ENCODE peak calls at places on chromosomes 2 and 18, in ten cellular contexts. H is CD4-positive, alpha-beta T cell; O is A549; F is ureter; P is AG04450; L is progenitor cell of endocrine pancreas; S is cardiac muscle cell; B is HTR-8/SVneo; A is left colon; I is mesenchymal stem cell. M is an unnamed sample.

GRCh38 chr2:106192752-106193490 is 1.2 kb downstream of the UXS1 start:
- DNase-seq in H (peak; percentile 11), O (peak; percentile 41), F (peak; percentile 54), P (peak; percentile 65), L (no peak), S (peak; percentile 92), B (peak; percentile 34), A (peak; percentile 56), I (peak; percentile 95), M (peak; percentile 19)

GRCh38 chr18:65436430-65436829 is 314.4 kb upstream of the CDH7 start:
- DNase-seq in H (no peak), O (no peak), F (no peak), P (no peak), L (no peak), S (no peak), B (no peak), A (no peak), I (no peak), M (no peak)

GRCh38 chr18:46939337-46939963 is 22.0 kb downstream of the KATNAL2 start:
- DNase-seq in H (no peak), O (no peak), F (no peak), P (no peak), L (no peak), S (peak; percentile 51), B (peak; percentile 70), A (no peak), I (peak; percentile 91), M (no peak)

GRCh38 chr2:214077727-214078126 is 333.1 kb upstream of the VWC2L start:
- DNase-seq in H (no peak), O (no peak), F (no peak), P (no peak), L (no peak), S (no peak), B (no peak), A (no peak), I (no peak), M (no peak)

GRCh38 chr2:161017780-161018440 is 142.3 kb upstream of the TANK start:
- DNase-seq in H (no peak), O (no peak), F (no peak), P (no peak), L (no peak), S (no peak), B (no peak), A (no peak), I (no peak), M (no peak)

GRCh38 chr18:22207022-22207758 is 37.8 kb downstream of the GATA6 start:
- DNase-seq in H (no peak), O (no peak), F (no peak), P (no peak), L (no peak), S (peak; percentile 98), B (no peak), A (no peak), I (no peak), M (no peak)

GRCh38 chr2:143692162-143692561 is 562.9 kb downstream of the ARHGAP15 start:
- DNase-seq in H (no peak), O (no peak), F (no peak), P (no peak), L (no peak), S (no peak), B (no peak), A (no peak), I (no peak), M (no peak)

GRCh38 chr2:159035790-159036411 is 67.5 kb downstream of the TANC1 start:
- DNase-seq in H (no peak), O (peak; percentile 10), F (no peak), P (no peak), L (no peak), S (peak; percentile 51), B (peak; percentile 56), A (peak; percentile 81), I (peak; percentile 59), M (no peak)

GRCh38 chr2:143429932-143430331 is 300.7 kb downstream of the ARHGAP15 start:
- DNase-seq in H (no peak), O (no peak), F (no peak), P (no peak), L (no peak), S (peak; percentile 62), B (no peak), A (no peak), I (no peak), M (no peak)

GRCh38 chr18:61950371-61950770 is 57.6 kb upstream of the RNF152 start:
- DNase-seq in H (no peak), O (no peak), F (no peak), P (no peak), L (no peak), S (no peak), B (no peak), A (no peak), I (no peak), M (no peak)

GRCh38 chr2:46332686-46333281 is 35.6 kb downstream of the EPAS1 start:
- DNase-seq in H (no peak), O (no peak), F (no peak), P (no peak), L (no peak), S (peak; percentile 46), B (no peak), A (no peak), I (peak; percentile 42), M (no peak)

GRCh38 chr2:217875138-217875537 is 127.7 kb downstream of the TNS1 start:
- DNase-seq in H (no peak), O (no peak), F (no peak), P (no peak), L (no peak), S (peak; percentile 26), B (no peak), A (no peak), I (no peak), M (no peak)

GRCh38 chr2:43358688-43359201 is 132.3 kb upstream of the ZFP36L2 start:
- DNase-seq in H (no peak), O (no peak), F (no peak), P (no peak), L (no peak), S (no peak), B (no peak), A (no peak), I (no peak), M (no peak)

GRCh38 chr2:178223806-178224205 is 29.5 kb downstream of the OSBPL6 start:
- DNase-seq in H (no peak), O (no peak), F (no peak), P (no peak), L (no peak), S (no peak), B (no peak), A (no peak), I (no peak), M (no peak)

GRCh38 chr2:122523143-122523542 is 767.7 kb downstream of the TSN start:
- DNase-seq in H (no peak), O (no peak), F (no peak), P (no peak), L (no peak), S (no peak), B (no peak), A (no peak), I (no peak), M (no peak)

GRCh38 chr2:168084267-168084781 is 163.1 kb downstream of the STK39 start:
- DNase-seq in H (no peak), O (no peak), F (no peak), P (no peak), L (no peak), S (no peak), B (no peak), A (no peak), I (no peak), M (no peak)

GRCh38 chr2:232369126-232369955 is 9.2 kb upstream of the ALPP start:
- DNase-seq in H (no peak), O (no peak), F (no peak), P (no peak), L (no peak), S (no peak), B (no peak), A (no peak), I (no peak), M (no peak)

GRCh38 chr2:223050900-223051299 is 1.1 kb upstream of the KCNE4 start:
- DNase-seq in H (no peak), O (no peak), F (no peak), P (no peak), L (no peak), S (peak; percentile 58), B (no peak), A (no peak), I (peak; percentile 67), M (no peak)

GRCh38 chr2:155690785-155691184 is 641.7 kb downstream of the NR4A2 start:
- DNase-seq in H (no peak), O (no peak), F (no peak), P (no peak), L (no peak), S (no peak), B (no peak), A (no peak), I (no peak), M (no peak)

GRCh38 chr2:241885701-241886643 is 16.4 kb downstream of the RTP5 start:
- DNase-seq in H (no peak), O (no peak), F (no peak), P (no peak), L (no peak), S (no peak), B (no peak), A (no peak), I (no peak), M (no peak)

GRCh38 chr2:3399829-3400228 is 20.3 kb downstream of the TRAPPC12 start:
- DNase-seq in H (no peak), O (no peak), F (no peak), P (no peak), L (no peak), S (no peak), B (no peak), A (no peak), I (no peak), M (no peak)

GRCh38 chr2:163341426-163341825 is 394.4 kb downstream of the FIGN start:
- DNase-seq in H (no peak), O (no peak), F (no peak), P (no peak), L (no peak), S (peak; percentile 42), B (no peak), A (no peak), I (peak; percentile 3), M (no peak)

GRCh38 chr2:9656270-9656766 is 25.5 kb upstream of the YWHAQ start:
- DNase-seq in H (peak; percentile 32), O (peak; percentile 95), F (no peak), P (peak; percentile 87), L (no peak), S (peak; percentile 91), B (peak; percentile 90), A (no peak), I (peak; percentile 99), M (no peak)

GRCh38 chr2:217065695-217066405 is 206.0 kb upstream of the TNP1 start:
- DNase-seq in H (no peak), O (no peak), F (no peak), P (peak; percentile 97), L (no peak), S (peak; percentile 94), B (peak; percentile 37), A (no peak), I (peak; percentile 98), M (no peak)

GRCh38 chr18:12990128-12990485 is 1.1 kb upstream of the CEP192 start:
- DNase-seq in H (no peak), O (no peak), F (no peak), P (no peak), L (no peak), S (no peak), B (no peak), A (no peak), I (peak; percentile 1), M (no peak)

GRCh38 chr2:74573747-74574562 is 19.4 kb downstream of the DOK1 start:
- DNase-seq in H (no peak), O (no peak), F (no peak), P (peak; percentile 68), L (no peak), S (peak; percentile 69), B (peak; percentile 88), A (no peak), I (peak; percentile 52), M (no peak)

M was measured in memory B cell.